ENCODE peak calls at places on chromosomes 6 and 20, in six cellular contexts. G is activated naive CD8-positive, alpha-beta T cell treated with anti-CD3 and anti-CD28 coated beads for 36 hours; V is cardiac septum; X is type B pancreatic cell; M is HuH-7.5; Y is CMK. P is an unnamed sample.

GRCh38 chr6:28758046-28758817 is 165.6 kb downstream of the TRIM27 start:
- DNase-seq in V (no peak), M (no peak), G (no peak), Y (peak), X (no peak), P (no peak)

GRCh38 chr6:8943073-8943472 is 507.7 kb upstream of the SLC35B3 start:
- DNase-seq in Y (no peak), M (no peak), V (no peak), G (no peak), X (no peak), P (no peak)

GRCh38 chr6:63543001-63543400 is 29.3 kb upstream of the LOC128125822 start:
- DNase-seq in Y (no peak), G (no peak), X (no peak), V (no peak), M (no peak), P (no peak)

GRCh38 chr6:112383191-112383590 is 36.1 kb downstream of the RFPL4B start:
- DNase-seq in X (no peak), G (no peak), V (no peak), M (no peak), Y (no peak), P (no peak)

GRCh38 chr6:123016431-123017110 is 20.5 kb downstream of the CLVS2 start:
- DNase-seq in M (no peak), Y (no peak), X (no peak), G (no peak), V (no peak), P (no peak)

GRCh38 chr6:160930547-160931377 is 60.8 kb upstream of the MAP3K4 start:
- DNase-seq in V (peak), Y (no peak), X (peak), M (peak), G (peak), P (peak)

GRCh38 chr20:25984933-25985332 is 288.3 kb upstream of the ZNF337 start:
- DNase-seq in V (no peak), Y (no peak), X (no peak), M (no peak), G (peak), P (peak)

GRCh38 chr20:37361336-37361735 is 15.4 kb downstream of the SRC start:
- DNase-seq in V (no peak), M (no peak), X (no peak), Y (no peak), G (no peak), P (no peak)

GRCh38 chr6:135180458-135181332 is at the start of gene MYB:
- DNase-seq in Y (peak), M (peak), X (peak), V (no peak), G (peak), P (no peak)

GRCh38 chr6:43935921-43936320 is 165.9 kb downstream of the VEGFA start:
- DNase-seq in V (peak), X (no peak), G (no peak), Y (no peak), M (no peak), P (no peak)

GRCh38 chr6:14243617-14244016 is 126.0 kb downstream of the CD83 start:
- DNase-seq in Y (no peak), M (no peak), V (no peak), G (no peak), X (no peak), P (peak)

GRCh38 chr6:110476046-110476849 is at the start of gene SLC22A16:
- DNase-seq in X (no peak), Y (no peak), M (no peak), G (peak), V (peak), P (no peak)

GRCh38 chr20:12722096-12722495 is 286.7 kb upstream of the SPTLC3 start:
- DNase-seq in V (no peak), X (no peak), M (no peak), G (no peak), Y (no peak), P (no peak)

GRCh38 chr6:149935246-149935645 is 6.6 kb upstream of the ULBP2 start:
- DNase-seq in X (no peak), V (no peak), G (no peak), Y (no peak), M (no peak), P (no peak)

GRCh38 chr20:31974975-31975481 is 7.1 kb downstream of the XKR7 start:
- DNase-seq in G (no peak), X (no peak), V (no peak), M (no peak), Y (no peak), P (no peak)

GRCh38 chr20:3805594-3806264 is 9.6 kb downstream of the CDC25B start:
- DNase-seq in G (no peak), X (no peak), Y (no peak), M (no peak), V (no peak), P (no peak)

GRCh38 chr6:3157151-3157933 is at the start of gene TUBB2A:
- DNase-seq in M (peak), Y (peak), V (peak), X (peak), G (peak), P (peak)

GRCh38 chr6:37125779-37126553 is 44.0 kb upstream of the PIM1 start:
- DNase-seq in G (no peak), Y (no peak), V (no peak), M (no peak), X (peak), P (no peak)

P was measured in osteocyte.